ENCODE peak calls at places on chromosomes 4 and X, in six cellular contexts. Z is NCI-H446; U is A549; Q is T follicular helper cell; X is NCI-H1092; K is stimulated activated naive CD8-positive, alpha-beta T cell treated with anti-CD3 and anti-CD28 coated beads, Interleukin-15, Interleukin-2, amounts not matched to agents 100 U/mL and 50 U/mL, for 24 hours. I is an unnamed sample.
A peak's percentile ranks its signal among the peaks of the same experiment; 100 is the strongest.

GRCh38 chr4:91448668-91449330 is 855.0 kb upstream of the GRID2 start:
- DNase-seq in Q (no peak), U (no peak), X (no peak), Z (no peak), K (no peak), I (peak; percentile 74)

GRCh38 chr4:119113033-119113655 is 22.5 kb upstream of the MYOZ2 start:
- DNase-seq in Z (no peak), X (no peak), U (peak; percentile 70), K (no peak), Q (no peak), I (peak; percentile 81)

GRCh38 chr4:153476829-153477574 is 10.8 kb downstream of the TMEM131L start:
- DNase-seq in U (no peak), Z (no peak), X (no peak), Q (no peak), K (no peak), I (no peak)

GRCh38 chr4:22391548-22391947 is 124.3 kb downstream of the ADGRA3 start:
- DNase-seq in X (no peak), K (no peak), U (no peak), Z (no peak), Q (no peak), I (no peak)

GRCh38 chr4:36213956-36214355 is 30.4 kb downstream of the ARAP2 start:
- DNase-seq in U (no peak), Q (no peak), K (no peak), Z (no peak), X (no peak), I (no peak)

GRCh38 chrX:124421898-124422622 is 75.7 kb downstream of the SH2D1A start:
- DNase-seq in U (no peak), Z (no peak), K (no peak), Q (no peak), X (no peak), I (no peak)

GRCh38 chrX:56233682-56234081 is 1.5 kb downstream of the KLF8 start:
- DNase-seq in U (peak; percentile 5), X (no peak), K (peak; percentile 3), Z (no peak), Q (no peak), I (no peak)

GRCh38 chr4:184762100-184762499 is 28.2 kb upstream of the CENPU start:
- DNase-seq in U (no peak), X (no peak), Q (no peak), Z (no peak), K (peak; percentile 12), I (no peak)

GRCh38 chr4:108168672-108169562 is at the start of gene LEF1:
- DNase-seq in K (peak; percentile 74), Z (no peak), X (peak; percentile 34), Q (peak; percentile 60), U (no peak), I (peak; percentile 28)

GRCh38 chr4:5751918-5752802 is 41.2 kb downstream of the EVC start:
- DNase-seq in X (no peak), U (no peak), Q (no peak), K (no peak), Z (no peak), I (no peak)

GRCh38 chr4:137432431-137432830 is 99.9 kb downstream of the PCDH18 start:
- DNase-seq in Z (no peak), K (no peak), U (no peak), Q (no peak), X (no peak), I (no peak)

GRCh38 chrX:45435481-45435880 is 234.8 kb upstream of the DIPK2B start:
- DNase-seq in Z (no peak), Q (no peak), K (no peak), X (no peak), U (no peak), I (no peak)

GRCh38 chr4:14184265-14184664 is 556.7 kb upstream of the BOD1L1 start:
- DNase-seq in X (no peak), U (no peak), K (no peak), Z (peak; percentile 42), Q (no peak), I (no peak)

GRCh38 chr4:158211288-158211687 is 1.0 kb downstream of the TMEM144 start:
- DNase-seq in K (no peak), U (peak; percentile 18), Z (no peak), X (no peak), Q (no peak), I (no peak)

GRCh38 chrX:133881893-133882292 is 103.5 kb downstream of the GPC3 start:
- DNase-seq in K (no peak), U (no peak), Z (no peak), X (no peak), Q (no peak), I (no peak)

GRCh38 chr4:53026233-53026632 is 164.1 kb downstream of the RASL11B start:
- DNase-seq in K (no peak), U (no peak), Q (no peak), Z (no peak), X (no peak), I (peak; percentile 28)

GRCh38 chr4:189302719-189303118 is 638.0 kb upstream of the FRG1 start:
- DNase-seq in Z (no peak), X (no peak), U (no peak), K (no peak), Q (no peak), I (no peak)

GRCh38 chrX:134512566-134512965 is 52.6 kb downstream of the HPRT1 start:
- DNase-seq in K (no peak), Z (no peak), X (no peak), Q (no peak), U (peak; percentile 48), I (peak; percentile 74)

GRCh38 chr4:152620915-152621314 is 58.9 kb downstream of the TMEM154 start:
- DNase-seq in X (no peak), U (no peak), K (no peak), Q (no peak), Z (no peak), I (peak; percentile 12)

GRCh38 chr4:113141901-113142346 is 92.5 kb downstream of the ANK2 start:
- DNase-seq in U (peak; percentile 30), Z (no peak), K (no peak), Q (no peak), X (peak; percentile 70), I (no peak)

GRCh38 chr4:8009710-8010534 is 70.3 kb upstream of the AFAP1 start:
- DNase-seq in K (no peak), Q (no peak), U (no peak), X (peak; percentile 12), Z (no peak), I (no peak)

GRCh38 chr4:150268444-150268843 is 190.2 kb downstream of the DCLK2 start:
- DNase-seq in Q (no peak), X (no peak), U (no peak), Z (no peak), K (no peak), I (no peak)

GRCh38 chr4:1218892-1219552 is 29.9 kb downstream of the CTBP1 start:
- DNase-seq in U (no peak), Z (no peak), K (no peak), Q (no peak), X (no peak), I (no peak)

GRCh38 chr4:47002593-47002992 is 9.2 kb upstream of the GABRA4 start:
- DNase-seq in U (no peak), X (no peak), K (no peak), Q (no peak), Z (no peak), I (no peak)

GRCh38 chrX:24426921-24427746 is 38.0 kb upstream of the PDK3 start:
- DNase-seq in Z (no peak), Q (no peak), U (no peak), K (no peak), X (no peak), I (no peak)

GRCh38 chr4:152896819-152897218 is 39.3 kb upstream of the FHDC1 start:
- DNase-seq in Z (no peak), X (no peak), Q (no peak), K (no peak), U (no peak), I (no peak)

GRCh38 chrX:12741416-12741815 is 49.8 kb upstream of the PRPS2 start:
- DNase-seq in K (no peak), Z (no peak), X (no peak), Q (no peak), U (no peak), I (no peak)

GRCh38 chr4:75584067-75584466 is 28.2 kb downstream of the ODAPH start:
- DNase-seq in Q (no peak), X (no peak), Z (no peak), U (no peak), K (no peak), I (peak; percentile 33)

GRCh38 chrX:40176256-40176978 is 78.7 kb upstream of the BCOR start:
- DNase-seq in Q (peak; percentile 68), U (peak; percentile 28), X (no peak), K (peak; percentile 81), Z (no peak), I (no peak)

GRCh38 chr4:14478504-14478903 is 523.8 kb upstream of the CPEB2 start:
- DNase-seq in X (no peak), U (no peak), K (no peak), Z (no peak), Q (no peak), I (no peak)

GRCh38 chrX:56793533-56794320 is 64.7 kb downstream of the NBDY start:
- DNase-seq in K (no peak), U (no peak), Z (no peak), Q (no peak), X (no peak), I (no peak)

GRCh38 chr4:138500869-138501268 is 258.7 kb upstream of the SLC7A11 start:
- DNase-seq in U (no peak), K (no peak), Q (no peak), X (no peak), Z (no peak), I (no peak)

GRCh38 chr4:139153411-139154133 is 23.4 kb downstream of the ELF2 start:
- DNase-seq in K (no peak), Z (no peak), U (no peak), Q (no peak), X (no peak), I (no peak)

GRCh38 chrX:68717196-68717595 is 69.7 kb downstream of the STARD8 start:
- DNase-seq in K (no peak), U (no peak), Z (no peak), Q (no peak), X (no peak), I (no peak)

GRCh38 chrX:133726211-133726630 is 259.2 kb downstream of the GPC3 start:
- DNase-seq in K (no peak), Q (no peak), X (no peak), U (peak; percentile 57), Z (no peak), I (peak; percentile 24)

GRCh38 chr4:151644625-151645024 is 116.2 kb downstream of the GATB start:
- DNase-seq in K (peak; percentile 17), Z (no peak), U (peak; percentile 6), Q (no peak), X (peak; percentile 7), I (no peak)

GRCh38 chr4:94714761-94715160 is 43.0 kb upstream of the BMPR1B start:
- DNase-seq in Z (no peak), Q (no peak), X (no peak), K (no peak), U (no peak), I (no peak)

GRCh38 chrX:22742174-22742573 is 257.6 kb upstream of the DDX53 start:
- DNase-seq in K (no peak), Q (no peak), X (no peak), Z (no peak), U (no peak), I (peak; percentile 35)

GRCh38 chr4:174071591-174071990 is 211.9 kb downstream of the FBXO8 start:
- DNase-seq in Z (no peak), Q (no peak), X (no peak), U (no peak), K (no peak), I (no peak)